ENCODE peak calls at places on chromosomes 11 and 22, in six cellular contexts. W, Q, Z, O, U and V are unnamed samples.

GRCh38 chr11:111309516-111309915 is 11.2 kb downstream of the POU2AF3 start:
- DNase-seq in W (no peak), Q (no peak), Z (no peak), O (no peak), U (no peak), V (no peak)

GRCh38 chr11:133040289-133040893 is 491.9 kb downstream of the OPCML start:
- DNase-seq in W (no peak), Q (no peak), Z (no peak), O (no peak), U (no peak), V (no peak)

GRCh38 chr11:110323786-110324185 is 27.4 kb upstream of the RDX start:
- DNase-seq in W (no peak), Q (no peak), Z (no peak), O (no peak), U (no peak), V (no peak)

GRCh38 chr11:69707156-69707555 is 3.3 kb upstream of the FGF19 start:
- DNase-seq in W (no peak), Q (no peak), Z (no peak), O (no peak), U (no peak), V (no peak)

GRCh38 chr11:7520011-7520942 is 6.5 kb downstream of the PPFIBP2 start:
- DNase-seq in W (no peak), Q (no peak), Z (no peak), O (no peak), U (peak), V (no peak)

GRCh38 chr11:79536155-79536917 is 95.5 kb upstream of the TENM4 start:
- DNase-seq in W (no peak), Q (no peak), Z (no peak), O (no peak), U (no peak), V (no peak)

GRCh38 chr11:36006556-36006955 is 62.7 kb downstream of the LDLRAD3 start:
- DNase-seq in W (no peak), Q (no peak), Z (no peak), O (no peak), U (no peak), V (no peak)

GRCh38 chr22:42472671-42473070 is 40.5 kb upstream of the NFAM1 start:
- DNase-seq in W (no peak), Q (no peak), Z (no peak), O (no peak), U (no peak), V (no peak)

GRCh38 chr22:35546886-35547285 is 6.3 kb downstream of the RASD2 start:
- DNase-seq in W (no peak), Q (no peak), Z (no peak), O (no peak), U (no peak), V (no peak)

GRCh38 chr11:16839821-16840220 is 101.4 kb downstream of the C11orf58 start:
- DNase-seq in W (no peak), Q (no peak), Z (no peak), O (no peak), U (no peak), V (no peak)

GRCh38 chr11:11391169-11391568 is 38.1 kb upstream of the CSNK2A3 start:
- DNase-seq in W (no peak), Q (no peak), Z (no peak), O (no peak), U (no peak), V (no peak)

GRCh38 chr11:122672892-122673291 is 17.4 kb downstream of the UBASH3B start:
- DNase-seq in W (no peak), Q (no peak), Z (no peak), O (no peak), U (no peak), V (no peak)

GRCh38 chr22:30398685-30399680 is 2.2 kb downstream of the SEC14L2 start:
- DNase-seq in W (no peak), Q (no peak), Z (no peak), O (no peak), U (no peak), V (no peak)

GRCh38 chr11:81987829-81988472 is 745.7 kb downstream of the FAM181B start:
- DNase-seq in W (no peak), Q (no peak), Z (no peak), O (no peak), U (peak), V (no peak)

GRCh38 chr22:30730351-30730750 is 35.7 kb downstream of the OSBP2 start:
- DNase-seq in W (no peak), Q (no peak), Z (no peak), O (no peak), U (no peak), V (no peak)

GRCh38 chr22:42925598-42925997 is 68.5 kb upstream of the ARFGAP3 start:
- DNase-seq in W (no peak), Q (no peak), Z (no peak), O (no peak), U (no peak), V (no peak)

GRCh38 chr11:30197869-30198268 is 32.9 kb upstream of the FSHB start:
- DNase-seq in W (no peak), Q (no peak), Z (no peak), O (no peak), U (no peak), V (no peak)

GRCh38 chr11:111532365-111532709 is 8.2 kb upstream of the LAYN start:
- DNase-seq in W (no peak), Q (no peak), Z (no peak), O (no peak), U (no peak), V (no peak)

GRCh38 chr11:11349870-11350325 is 3.2 kb downstream of the CSNK2A3 start:
- DNase-seq in W (no peak), Q (no peak), Z (no peak), O (no peak), U (no peak), V (no peak)

GRCh38 chr11:92122561-92122960 is 102.1 kb upstream of the FAT3 start:
- DNase-seq in W (no peak), Q (no peak), Z (no peak), O (no peak), U (no peak), V (no peak)

GRCh38 chr11:70078796-70079616 is 889 bp downstream of the ANO1 start:
- DNase-seq in W (no peak), Q (no peak), Z (no peak), O (no peak), U (no peak), V (peak)

GRCh38 chr11:124718801-124719200 is 20.9 kb upstream of the NRGN start:
- DNase-seq in W (no peak), Q (no peak), Z (no peak), O (no peak), U (no peak), V (no peak)
- TF ChIP-seq REST in W (no peak), Q (no peak), Z (no peak), O (no peak), U (no peak), V (no peak)

GRCh38 chr22:45195616-45196015 is 31.9 kb downstream of the NUP50 start:
- DNase-seq in W (no peak), Q (no peak), Z (no peak), O (no peak), U (no peak), V (no peak)

GRCh38 chr22:45197606-45198462 is 34.1 kb downstream of the NUP50 start:
- DNase-seq in W (no peak), Q (no peak), Z (no peak), O (no peak), U (no peak), V (no peak)

GRCh38 chr22:45198463-45198795 is 34.7 kb downstream of the NUP50 start:
- DNase-seq in W (no peak), Q (no peak), Z (no peak), O (no peak), U (no peak), V (no peak)

GRCh38 chr22:45196308-45196707 is 32.6 kb downstream of the NUP50 start:
- DNase-seq in W (no peak), Q (no peak), Z (no peak), O (no peak), U (no peak), V (no peak)

GRCh38 chr22:45196926-45197605 is 33.3 kb downstream of the NUP50 start:
- DNase-seq in W (no peak), Q (no peak), Z (no peak), O (no peak), U (no peak), V (no peak)
- TF ChIP-seq SIN3A in W (no peak), Q (no peak), Z (no peak), O (no peak), U (no peak), V (no peak)

GRCh38 chr11:94302806-94303205 is 1.6 kb upstream of the IZUMO1R start:
- DNase-seq in W (no peak), Q (no peak), Z (no peak), O (no peak), U (no peak), V (no peak)
- TF ChIP-seq REST in W (no peak), Q (no peak), Z (no peak), O (no peak), U (no peak), V (no peak)

GRCh38 chr11:76857776-76858461 is 2.8 kb upstream of the ACER3 start:
- DNase-seq in W (no peak), Q (no peak), Z (no peak), O (no peak), U (no peak), V (no peak)

GRCh38 chr11:76863196-76863777 is 2.6 kb downstream of the ACER3 start:
- DNase-seq in W (no peak), Q (no peak), Z (peak), O (no peak), U (no peak), V (no peak)

GRCh38 chr11:76859708-76860233 is 947 bp upstream of the ACER3 start:
- DNase-seq in W (no peak), Q (no peak), Z (no peak), O (no peak), U (no peak), V (no peak)

GRCh38 chr11:76860539-76861475 is at the start of gene ACER3:
- DNase-seq in W (peak), Q (peak), Z (peak), O (peak), U (peak), V (peak)

DNA sequence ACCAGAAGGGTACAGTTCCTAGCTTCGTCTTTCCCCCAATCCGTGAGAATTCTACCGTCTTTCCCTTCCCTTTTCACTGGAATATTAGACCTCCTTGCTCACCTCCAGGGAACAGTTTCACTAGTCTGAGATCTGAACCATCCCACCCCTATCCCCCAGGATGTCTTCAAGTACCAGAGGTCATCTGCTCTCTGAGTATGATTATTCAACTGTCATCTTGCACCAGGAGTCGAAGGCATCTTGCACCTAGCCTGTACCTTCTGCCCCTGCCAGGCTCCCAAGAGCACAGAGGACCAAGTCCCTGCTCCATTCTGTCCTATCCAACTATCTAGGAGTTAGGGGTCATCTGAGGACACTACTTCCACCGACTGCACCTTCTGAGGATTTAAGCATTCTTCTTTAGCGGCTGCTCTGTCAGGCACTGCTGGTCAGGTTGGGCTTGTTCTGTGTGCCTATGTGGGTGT is 804 bp downstream of the ACER3 start:
- DNase-seq in W (no peak), Q (no peak), Z (peak), O (no peak), U (no peak), V (no peak)
- TF ChIP-seq SIN3A in W (no peak), Q (no peak), Z (no peak), O (no peak), U (no peak), V (no peak)

GRCh38 chr22:48957987-48958321 is 869.7 kb downstream of the BRD1 start:
- DNase-seq in W (no peak), Q (no peak), Z (no peak), O (no peak), U (no peak), V (no peak)
- TF ChIP-seq REST in W (no peak), Q (no peak), Z (no peak), O (no peak), U (no peak), V (no peak)

DNA sequence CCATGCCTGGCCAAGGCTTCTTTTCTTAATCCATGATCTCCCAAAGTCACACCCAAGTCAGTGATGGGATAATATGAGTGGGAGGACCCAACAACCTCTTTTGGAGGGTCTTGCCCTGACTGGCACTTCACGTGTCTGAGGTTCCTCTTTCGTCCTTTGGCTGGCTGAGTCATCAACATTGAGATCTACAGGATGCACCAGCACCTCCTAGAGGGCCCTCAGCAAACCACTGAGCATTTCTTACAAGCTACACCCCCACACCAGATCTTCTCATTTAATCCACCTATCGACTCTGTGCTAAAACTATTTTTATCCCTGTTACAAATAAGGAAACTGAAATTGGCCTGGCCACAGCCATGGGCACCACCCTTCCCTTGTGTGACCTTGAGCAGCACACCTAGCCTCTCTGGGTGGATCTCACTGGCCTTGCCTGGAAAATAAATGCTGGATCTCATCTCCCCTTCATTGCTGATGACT is 63.4 kb downstream of the FLI1 start:
- DNase-seq in W (peak), Q (no peak), Z (peak), O (no peak), U (peak), V (no peak)
- TF ChIP-seq SIN3A in W (no peak), Q (no peak), Z (no peak), O (no peak), U (no peak), V (no peak)

GRCh38 chr11:109251230-109251629 is 170.8 kb upstream of the C11orf87 start:
- DNase-seq in W (no peak), Q (no peak), Z (no peak), O (no peak), U (no peak), V (no peak)
- TF ChIP-seq REST in W (no peak), Q (no peak), Z (no peak), O (no peak), U (no peak), V (no peak)

DNA sequence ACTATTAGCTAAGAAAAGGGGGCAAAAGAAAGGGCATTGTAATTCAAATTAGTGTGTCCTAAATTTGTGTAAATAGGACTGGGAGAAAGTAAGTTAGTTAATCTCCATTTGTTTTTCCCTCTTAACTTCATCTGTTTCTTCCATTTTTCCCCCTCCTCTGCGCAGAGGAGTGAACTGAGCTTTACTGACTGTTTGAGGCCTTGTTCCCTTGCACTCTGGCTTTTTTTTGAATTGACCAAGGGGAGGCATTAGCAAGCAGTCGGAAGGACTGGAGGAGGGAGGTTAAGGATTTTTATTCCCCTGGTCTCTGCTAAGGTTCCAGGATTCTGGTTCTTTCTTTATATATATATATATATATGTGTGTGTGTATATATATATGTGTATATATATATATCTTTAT is 15.2 kb upstream of the FANCF start:
- DNase-seq in W (no peak), Q (no peak), Z (no peak), O (no peak), U (no peak), V (no peak)
- TF ChIP-seq SIN3A in W (no peak), Q (no peak), Z (no peak), O (no peak), U (no peak), V (no peak)

GRCh38 chr11:100719809-100720221 is 32.7 kb downstream of the ARHGAP42 start:
- DNase-seq in W (peak), Q (no peak), Z (peak), O (no peak), U (no peak), V (no peak)
- TF ChIP-seq REST in W (no peak), Q (no peak), Z (no peak), O (no peak), U (no peak), V (no peak)